ENCODE peak calls at places on chromosome 14, in five cellular contexts. One of them, this sample, is unnamed.

GRCh38 chr14:99169776-99170356 is 102.1 kb downstream of the BCL11B start:
- DNase-seq in type B pancreatic cell: no peak
- DNase-seq in neural crest cell: no peak
- DNase-seq in cardiac muscle cell: no peak
- DNase-seq in IMR-90: no peak
- DNase-seq in this sample: peak; percentile 40

GRCh38 chr14:31419179-31420012 is 954 bp downstream of the HEATR5A start:
- DNase-seq in type B pancreatic cell: no peak
- DNase-seq in neural crest cell: no peak
- DNase-seq in cardiac muscle cell: no peak
- DNase-seq in IMR-90: peak; percentile 37
- DNase-seq in this sample: no peak

GRCh38 chr14:73240816-73241480 is 3.6 kb downstream of the PAPLN start:
- DNase-seq in type B pancreatic cell: no peak
- DNase-seq in neural crest cell: no peak
- DNase-seq in cardiac muscle cell: no peak
- DNase-seq in IMR-90: no peak
- DNase-seq in this sample: no peak

GRCh38 chr14:77880056-77880455 is 80.1 kb downstream of the ADCK1 start:
- DNase-seq in type B pancreatic cell: no peak
- DNase-seq in neural crest cell: no peak
- DNase-seq in cardiac muscle cell: no peak
- DNase-seq in IMR-90: no peak
- DNase-seq in this sample: no peak

GRCh38 chr14:78048120-78048519 is 122.1 kb upstream of the NRXN3 start:
- DNase-seq in type B pancreatic cell: no peak
- DNase-seq in neural crest cell: no peak
- DNase-seq in cardiac muscle cell: no peak
- DNase-seq in IMR-90: no peak
- DNase-seq in this sample: no peak

GRCh38 chr14:99737451-99737951 is 53.4 kb downstream of the CYP46A1 start:
- DNase-seq in type B pancreatic cell: no peak
- DNase-seq in neural crest cell: no peak
- DNase-seq in cardiac muscle cell: peak; percentile 51
- DNase-seq in IMR-90: no peak
- DNase-seq in this sample: no peak

GRCh38 chr14:90137807-90138206 is 76.0 kb downstream of the KCNK13 start:
- DNase-seq in type B pancreatic cell: no peak
- DNase-seq in neural crest cell: no peak
- DNase-seq in cardiac muscle cell: no peak
- DNase-seq in IMR-90: peak; percentile 17
- DNase-seq in this sample: no peak

GRCh38 chr14:57389646-57390036 is 745 bp upstream of the NAA30 start:
- DNase-seq in type B pancreatic cell: no peak
- DNase-seq in neural crest cell: no peak
- DNase-seq in cardiac muscle cell: no peak
- DNase-seq in IMR-90: no peak
- DNase-seq in this sample: peak; percentile 49

GRCh38 chr14:88998027-88998426 is 173.6 kb downstream of the TTC8 start:
- DNase-seq in type B pancreatic cell: no peak
- DNase-seq in neural crest cell: no peak
- DNase-seq in cardiac muscle cell: no peak
- DNase-seq in IMR-90: no peak
- DNase-seq in this sample: no peak

GRCh38 chr14:39398382-39398781 is 33.9 kb downstream of the FBXO33 start:
- DNase-seq in type B pancreatic cell: no peak
- DNase-seq in neural crest cell: no peak
- DNase-seq in cardiac muscle cell: no peak
- DNase-seq in IMR-90: no peak
- DNase-seq in this sample: no peak

GRCh38 chr14:101817511-101818001 is 56.0 kb downstream of the PPP2R5C start:
- DNase-seq in type B pancreatic cell: no peak
- DNase-seq in neural crest cell: no peak
- DNase-seq in cardiac muscle cell: no peak
- DNase-seq in IMR-90: no peak
- DNase-seq in this sample: no peak

GRCh38 chr14:96204151-96205058 is at the start of gene BDKRB2:
- DNase-seq in type B pancreatic cell: no peak
- DNase-seq in neural crest cell: peak; percentile 47
- DNase-seq in cardiac muscle cell: peak; percentile 76
- DNase-seq in IMR-90: peak; percentile 92
- DNase-seq in this sample: peak; percentile 85

GRCh38 chr14:23563473-23564180 is 4.0 kb downstream of the AP1G2 start:
- DNase-seq in type B pancreatic cell: no peak
- DNase-seq in neural crest cell: no peak
- DNase-seq in cardiac muscle cell: no peak
- DNase-seq in IMR-90: no peak
- DNase-seq in this sample: no peak

GRCh38 chr14:60092516-60092915 is 793 bp downstream of the PCNX4 start:
- DNase-seq in type B pancreatic cell: no peak
- DNase-seq in neural crest cell: no peak
- DNase-seq in cardiac muscle cell: peak; percentile 49
- DNase-seq in IMR-90: peak; percentile 41
- DNase-seq in this sample: no peak

GRCh38 chr14:76376409-76376877 is 506 bp downstream of the ESRRB start:
- DNase-seq in type B pancreatic cell: no peak
- DNase-seq in neural crest cell: no peak
- DNase-seq in cardiac muscle cell: no peak
- DNase-seq in IMR-90: no peak
- DNase-seq in this sample: no peak

GRCh38 chr14:20219033-20219432 is 4.5 kb upstream of the OR11H6 start:
- DNase-seq in type B pancreatic cell: no peak
- DNase-seq in neural crest cell: no peak
- DNase-seq in cardiac muscle cell: no peak
- DNase-seq in IMR-90: no peak
- DNase-seq in this sample: no peak

GRCh38 chr14:31543969-31544799 is 17.0 kb upstream of the NUBPL start:
- DNase-seq in type B pancreatic cell: no peak
- DNase-seq in neural crest cell: no peak
- DNase-seq in cardiac muscle cell: peak; percentile 1
- DNase-seq in IMR-90: peak; percentile 23
- DNase-seq in this sample: no peak

GRCh38 chr14:23137221-23138172 is 18.4 kb upstream of the CEBPE start:
- DNase-seq in type B pancreatic cell: no peak
- DNase-seq in neural crest cell: no peak
- DNase-seq in cardiac muscle cell: no peak
- DNase-seq in IMR-90: no peak
- DNase-seq in this sample: no peak

GRCh38 chr14:100443643-100444042 is 120.5 kb downstream of the SLC25A47 start:
- DNase-seq in type B pancreatic cell: no peak
- DNase-seq in neural crest cell: no peak
- DNase-seq in cardiac muscle cell: no peak
- DNase-seq in IMR-90: peak; percentile 41
- DNase-seq in this sample: no peak

GRCh38 chr14:103734081-103734888 is 18.7 kb downstream of the ZFYVE21 start:
- DNase-seq in type B pancreatic cell: no peak
- DNase-seq in neural crest cell: no peak
- DNase-seq in cardiac muscle cell: no peak
- DNase-seq in IMR-90: no peak
- DNase-seq in this sample: no peak

GRCh38 chr14:61555056-61555838 is 140.1 kb upstream of the HIF1A start:
- DNase-seq in type B pancreatic cell: no peak
- DNase-seq in neural crest cell: no peak
- DNase-seq in cardiac muscle cell: no peak
- DNase-seq in IMR-90: peak; percentile 75
- DNase-seq in this sample: no peak

GRCh38 chr14:104105071-104105821 is 19.7 kb downstream of the ASPG start:
- DNase-seq in type B pancreatic cell: no peak
- DNase-seq in neural crest cell: no peak
- DNase-seq in cardiac muscle cell: no peak
- DNase-seq in IMR-90: no peak
- DNase-seq in this sample: no peak

GRCh38 chr14:104677506-104678332 is 11.7 kb upstream of the INF2 start:
- DNase-seq in type B pancreatic cell: no peak
- DNase-seq in neural crest cell: peak; percentile 67
- DNase-seq in cardiac muscle cell: peak; percentile 55
- DNase-seq in IMR-90: peak; percentile 81
- DNase-seq in this sample: peak; percentile 89

GRCh38 chr14:92122351-92122677 is 545 bp downstream of the CPSF2 start:
- DNase-seq in type B pancreatic cell: no peak
- DNase-seq in neural crest cell: no peak
- DNase-seq in cardiac muscle cell: peak; percentile 61
- DNase-seq in IMR-90: peak; percentile 20
- DNase-seq in this sample: no peak

GRCh38 chr14:93042968-93043940 is 72.5 kb downstream of the ITPK1 start:
- DNase-seq in type B pancreatic cell: no peak
- DNase-seq in neural crest cell: no peak
- DNase-seq in cardiac muscle cell: no peak
- DNase-seq in IMR-90: peak; percentile 63
- DNase-seq in this sample: no peak

GRCh38 chr14:93232159-93232558 is 25.1 kb downstream of the UBR7 start:
- DNase-seq in type B pancreatic cell: no peak
- DNase-seq in neural crest cell: no peak
- DNase-seq in cardiac muscle cell: no peak
- DNase-seq in IMR-90: no peak
- DNase-seq in this sample: no peak

GRCh38 chr14:104953896-104954656 is 24.1 kb downstream of the AHNAK2 start:
- DNase-seq in type B pancreatic cell: no peak
- DNase-seq in neural crest cell: no peak
- DNase-seq in cardiac muscle cell: no peak
- DNase-seq in IMR-90: no peak
- DNase-seq in this sample: no peak

GRCh38 chr14:64539186-64539552 is 1.4 kb upstream of the HSPA2 start:
- DNase-seq in type B pancreatic cell: no peak
- DNase-seq in neural crest cell: no peak
- DNase-seq in cardiac muscle cell: no peak
- DNase-seq in IMR-90: no peak
- DNase-seq in this sample: no peak

GRCh38 chr14:92503756-92504491 is 9.7 kb upstream of the RIN3 start:
- DNase-seq in type B pancreatic cell: no peak
- DNase-seq in neural crest cell: no peak
- DNase-seq in cardiac muscle cell: peak; percentile 37
- DNase-seq in IMR-90: peak; percentile 70
- DNase-seq in this sample: no peak

GRCh38 chr14:34665785-34666425 is 36.0 kb upstream of the SNX6 start:
- DNase-seq in type B pancreatic cell: no peak
- DNase-seq in neural crest cell: no peak
- DNase-seq in cardiac muscle cell: no peak
- DNase-seq in IMR-90: peak; percentile 96
- DNase-seq in this sample: no peak

GRCh38 chr14:90454041-90455000 is 57.5 kb downstream of the CALM1 start:
- DNase-seq in type B pancreatic cell: peak; percentile 77
- DNase-seq in neural crest cell: peak; percentile 90
- DNase-seq in cardiac muscle cell: peak; percentile 82
- DNase-seq in IMR-90: peak; percentile 62
- DNase-seq in this sample: peak; percentile 95

GRCh38 chr14:95379634-95380033 is 59.9 kb upstream of the CLMN start:
- DNase-seq in type B pancreatic cell: no peak
- DNase-seq in neural crest cell: no peak
- DNase-seq in cardiac muscle cell: no peak
- DNase-seq in IMR-90: no peak
- DNase-seq in this sample: no peak

GRCh38 chr14:64654931-64655330 is 49.3 kb upstream of the PLEKHG3 start:
- DNase-seq in type B pancreatic cell: no peak
- DNase-seq in neural crest cell: no peak
- DNase-seq in cardiac muscle cell: no peak
- DNase-seq in IMR-90: no peak
- DNase-seq in this sample: no peak

GRCh38 chr14:97306785-97307246 is 509.6 kb downstream of the VRK1 start:
- DNase-seq in type B pancreatic cell: no peak
- DNase-seq in neural crest cell: no peak
- DNase-seq in cardiac muscle cell: no peak
- DNase-seq in IMR-90: no peak
- DNase-seq in this sample: no peak